ENCODE peak calls at places on chromosomes 11 and 22, in eight cellular contexts. T, V, G, M, Q, F, J and E are unnamed samples.

GRCh38 chr11:11239959-11240358 is 113.1 kb downstream of the CSNK2A3 start:
- DNase-seq in T (no peak), F (no peak), J (no peak), G (no peak), M (no peak), Q (no peak), V (no peak), E (no peak)

GRCh38 chr11:82041764-82042163 is 691.9 kb downstream of the FAM181B start:
- DNase-seq in G (no peak), M (no peak), V (no peak), T (no peak), F (no peak), Q (no peak), J (no peak), E (no peak)

GRCh38 chr22:49566141-49566541 is 261.5 kb downstream of the BRD1 start:
- DNase-seq in M (no peak), Q (no peak), V (no peak), J (peak; percentile 20), F (no peak), G (no peak), T (no peak), E (no peak)

GRCh38 chr11:2440646-2441045 is 3.7 kb downstream of the TRPM5 start:
- DNase-seq in J (no peak), V (no peak), F (no peak), M (no peak), T (no peak), G (no peak), Q (no peak), E (no peak)

GRCh38 chr11:26188559-26188958 is 143.4 kb upstream of the ANO3 start:
- DNase-seq in T (no peak), M (no peak), J (no peak), F (no peak), Q (no peak), V (no peak), G (no peak), E (no peak)

GRCh38 chr11:125358254-125358840 is 137.7 kb downstream of the FEZ1 start:
- DNase-seq in J (no peak), V (no peak), G (no peak), Q (no peak), T (no peak), F (no peak), M (no peak), E (no peak)

GRCh38 chr22:39094717-39095389 is 2.2 kb upstream of the APOBEC3H start:
- DNase-seq in J (no peak), T (no peak), F (no peak), V (no peak), Q (peak; percentile 30), M (no peak), G (no peak), E (no peak)

GRCh38 chr11:108870373-108871020 is 205.6 kb downstream of the DDX10 start:
- DNase-seq in J (no peak), M (no peak), Q (no peak), F (no peak), T (peak; percentile 40), G (no peak), V (no peak), E (no peak)